ENCODE peak calls at places on chromosome 13, in five cellular contexts. E is A549, Z is K562, L is SK-N-SH, B is Panc1. T is an unnamed sample.

GRCh38 chr13:74629985-74630384 is 495.8 kb upstream of the KLF12 start:
- DNase-seq in B (no peak), E (no peak), Z (no peak), L (no peak), T (no peak)

GRCh38 chr13:34031629-34032028 is 213.7 kb downstream of the RFC3 start:
- DNase-seq in Z (no peak), B (no peak), L (no peak), E (no peak), T (no peak)

GRCh38 chr13:94739235-94739634 is 26.9 kb upstream of the SOX21 start:
- DNase-seq in Z (no peak), E (no peak), L (no peak), B (no peak), T (no peak)

GRCh38 chr13:21999666-22000065 is 328.8 kb downstream of the FGF9 start:
- DNase-seq in B (no peak), L (no peak), Z (no peak), E (no peak), T (no peak)

GRCh38 chr13:109778102-109778542 is 8.3 kb downstream of the IRS2 start:
- DNase-seq in Z (no peak), E (no peak), L (no peak), B (peak), T (no peak)

GRCh38 chr13:106373989-106374572 is 161.4 kb downstream of the EFNB2 start:
- DNase-seq in B (no peak), E (no peak), L (no peak), Z (no peak), T (no peak)

GRCh38 chr13:24071423-24072075 is 89.0 kb upstream of the SPATA13 start:
- DNase-seq in E (no peak), Z (no peak), L (no peak), B (no peak), T (no peak)

GRCh38 chr13:19587635-19588300 is 26.4 kb upstream of the TPTE2 start:
- DNase-seq in Z (no peak), L (peak), E (peak), B (peak), T (peak)

GRCh38 chr13:110911880-110912279 is 3.0 kb downstream of the ANKRD10 start:
- DNase-seq in Z (no peak), E (no peak), L (no peak), B (no peak), T (no peak)

GRCh38 chr13:93004919-93005318 is 221.7 kb upstream of the GPC6 start:
- DNase-seq in E (no peak), Z (no peak), L (no peak), B (no peak), T (no peak)

GRCh38 chr13:111325146-111325890 is 4.9 kb downstream of the TEX29 start:
- DNase-seq in E (no peak), Z (no peak), B (no peak), L (peak), T (no peak)

GRCh38 chr13:23427342-23428182 is 5.9 kb downstream of the SACS start:
- DNase-seq in B (peak), E (peak), L (no peak), Z (no peak), T (no peak)

GRCh38 chr13:96431044-96431581 is 341.2 kb downstream of the HS6ST3 start:
- DNase-seq in L (no peak), E (no peak), Z (no peak), B (no peak), T (no peak)

GRCh38 chr13:69704311-69704710 is 403.3 kb upstream of the ATXN8OS start:
- DNase-seq in B (no peak), E (no peak), L (no peak), Z (no peak), T (no peak)

GRCh38 chr13:87536499-87536898 is 134.7 kb upstream of the SLITRK5 start:
- DNase-seq in L (no peak), B (no peak), Z (no peak), E (no peak), T (no peak)

GRCh38 chr13:50412046-50412617 is 396.9 kb downstream of the KCNRG start:
- DNase-seq in B (no peak), Z (no peak), L (no peak), E (no peak), T (no peak)

GRCh38 chr13:20294497-20294896 is 62.4 kb upstream of the GJB6 start:
- DNase-seq in Z (no peak), L (no peak), B (no peak), E (peak), T (no peak)

GRCh38 chr13:87527036-87527435 is 144.1 kb upstream of the SLITRK5 start:
- DNase-seq in E (no peak), B (no peak), Z (no peak), L (no peak), T (no peak)

GRCh38 chr13:100644328-100644727 is 30.3 kb downstream of the TMTC4 start:
- DNase-seq in Z (no peak), E (no peak), B (no peak), L (no peak), T (no peak)

GRCh38 chr13:27296496-27296895 is 25.9 kb downstream of the RASL11A start:
- DNase-seq in E (no peak), B (no peak), L (no peak), Z (no peak), T (no peak)

GRCh38 chr13:27293051-27293691 is 22.5 kb downstream of the RASL11A start:
- DNase-seq in L (no peak), B (no peak), Z (no peak), E (no peak), T (no peak)

GRCh38 chr13:27295096-27295495 is 24.5 kb downstream of the RASL11A start:
- DNase-seq in E (no peak), L (no peak), Z (no peak), B (no peak), T (no peak)

GRCh38 chr13:27295660-27296059 is 25.0 kb downstream of the RASL11A start:
- DNase-seq in Z (no peak), E (no peak), L (no peak), B (no peak), T (no peak)

DNA sequence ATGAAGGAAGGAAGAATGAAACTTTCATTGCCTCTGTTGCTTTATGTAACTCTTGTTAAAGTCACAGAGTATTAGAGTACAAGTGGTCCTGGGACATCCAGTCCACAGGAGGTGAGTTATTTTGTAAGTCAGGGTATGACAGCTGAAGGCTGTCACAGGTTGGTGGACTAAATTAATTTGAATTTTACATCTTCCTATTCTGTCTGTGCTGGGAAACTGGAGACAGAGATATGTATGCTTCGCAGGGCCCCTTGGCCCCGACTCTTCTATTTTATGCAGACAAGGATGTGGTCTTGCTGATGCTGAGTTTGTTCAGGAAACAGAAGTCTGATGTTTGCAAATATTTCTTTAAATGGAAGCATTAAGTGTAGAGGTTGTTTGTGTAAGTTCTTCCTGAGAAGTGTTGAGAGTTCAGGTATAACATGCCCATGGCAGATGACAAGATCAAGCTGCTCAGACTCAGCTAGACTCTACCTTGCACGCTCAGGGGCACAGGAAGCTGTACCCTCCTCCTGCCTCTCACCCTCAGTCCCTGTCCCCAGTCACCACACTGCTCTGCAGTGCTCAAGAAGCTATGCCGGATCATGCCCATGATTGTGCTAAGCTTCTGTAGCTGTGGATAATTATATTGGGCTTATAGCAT is 23.4 kb downstream of the RASL11A start:
- DNase-seq in E (no peak), L (no peak), B (no peak), Z (no peak), T (no peak)
- TF ChIP-seq REST in E (no peak), L (no peak), B (no peak), Z (no peak), T (no peak)

DNA sequence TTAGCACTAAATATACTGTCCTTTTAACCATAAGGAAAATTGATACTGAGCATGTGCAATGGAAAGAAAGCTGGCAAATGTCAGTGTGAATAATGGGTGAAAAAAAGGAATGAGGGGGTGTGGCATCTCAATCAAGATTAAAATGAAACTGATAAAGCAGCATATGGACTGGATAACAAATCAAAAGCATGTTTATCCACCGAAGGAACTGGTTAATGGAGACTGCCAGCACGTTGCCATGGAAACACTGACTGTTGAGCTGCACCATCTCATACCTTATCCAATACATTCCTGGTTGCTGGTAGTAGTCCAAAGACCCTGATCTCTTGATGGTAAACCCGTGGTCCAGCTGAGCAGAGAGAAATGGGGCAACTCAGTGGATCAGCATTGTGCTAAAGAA is 311.4 kb upstream of the MAB21L1 start:
- DNase-seq in L (peak), Z (no peak), B (no peak), E (no peak), T (no peak)
- TF ChIP-seq REST in L (no peak), Z (no peak), B (no peak), E (no peak), T (no peak)

GRCh38 chr13:72970956-72971355 is 87.8 kb upstream of the KLF5 start:
- DNase-seq in Z (no peak), L (no peak), B (no peak), E (no peak), T (no peak)
- TF ChIP-seq REST in Z (no peak), L (no peak), B (no peak), E (no peak), T (no peak)

GRCh38 chr13:68588623-68589022 is 1358.5 kb upstream of the PCDH9 start:
- DNase-seq in L (no peak), Z (no peak), B (no peak), E (no peak), T (peak)

DNA sequence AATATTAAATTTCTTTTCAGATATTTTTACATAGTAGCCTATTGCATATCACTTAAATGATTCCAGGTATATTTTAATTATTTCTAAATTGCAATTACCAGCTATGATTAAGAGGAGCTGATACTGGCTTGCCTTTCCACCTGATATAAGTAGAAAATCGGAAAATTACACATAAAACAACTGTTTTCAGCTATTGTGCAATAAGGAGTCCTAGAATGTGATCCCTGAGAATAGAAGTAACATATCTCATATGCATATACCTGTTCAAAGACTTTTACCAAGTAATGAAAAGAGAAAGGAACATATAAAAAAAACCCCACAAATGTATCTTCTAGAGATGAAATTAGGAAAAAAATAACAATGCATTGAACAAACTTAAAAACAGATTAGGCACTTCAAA is 1354.6 kb upstream of the PCDH9 start:
- DNase-seq in L (no peak), Z (no peak), B (no peak), E (no peak), T (no peak)
- TF ChIP-seq REST in L (no peak), Z (no peak), B (no peak), E (no peak), T (no peak)

GRCh38 chr13:80116107-80116506 is 224.8 kb downstream of the SPRY2 start:
- DNase-seq in Z (no peak), E (no peak), L (no peak), B (no peak), T (no peak)
- TF ChIP-seq REST in Z (no peak), E (no peak), L (no peak), B (no peak), T (no peak)

GRCh38 chr13:113655358-113656014 is 2.5 kb downstream of the ATP4B start:
- DNase-seq in Z (no peak), L (no peak), E (no peak), B (no peak), T (no peak)
- TF ChIP-seq REST in Z (no peak), L (no peak), E (no peak), B (no peak), T (no peak)

DNA sequence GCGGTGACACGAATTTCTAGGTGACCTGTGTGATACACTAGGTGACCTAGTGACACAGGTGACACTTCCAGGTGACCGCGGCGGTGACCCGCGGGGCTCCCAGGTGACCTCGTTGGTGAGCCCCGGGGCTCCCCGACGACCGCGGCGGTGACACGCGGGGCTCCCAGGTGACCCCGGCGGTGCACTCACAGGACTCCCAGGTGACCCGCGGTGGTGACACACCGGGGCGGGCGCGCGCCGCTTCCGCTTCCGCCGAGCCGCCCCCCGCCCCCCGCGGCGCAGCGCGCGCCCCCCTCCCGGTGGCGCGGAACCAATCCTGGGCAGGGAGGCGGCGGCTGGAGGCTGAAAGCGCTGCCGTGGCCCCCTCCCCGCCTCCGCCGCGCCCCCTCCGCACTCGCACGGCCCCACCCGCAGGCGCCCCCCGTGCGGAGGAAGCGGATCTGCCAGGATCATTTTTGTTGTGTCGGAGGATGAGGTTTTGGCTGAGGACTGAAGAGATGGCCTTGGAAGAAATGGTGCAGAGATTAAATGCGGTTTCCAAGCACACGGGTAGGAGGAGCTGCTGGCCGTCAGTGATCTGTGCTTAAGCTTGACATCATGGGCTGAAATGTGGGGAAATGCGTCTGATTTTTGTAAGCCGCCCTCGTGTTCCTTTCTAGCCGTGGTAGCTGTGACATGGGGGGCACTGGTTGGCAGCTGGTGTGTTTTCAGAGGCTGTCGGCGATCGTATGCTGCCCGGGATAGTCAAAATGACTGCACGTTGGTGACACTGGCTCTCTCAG is at the start of gene MCF2L:
- DNase-seq in E (peak), B (no peak), Z (no peak), L (peak), T (no peak)
- TF ChIP-seq REST in E (no peak), B (no peak), Z (no peak), L (no peak), T (no peak)

DNA sequence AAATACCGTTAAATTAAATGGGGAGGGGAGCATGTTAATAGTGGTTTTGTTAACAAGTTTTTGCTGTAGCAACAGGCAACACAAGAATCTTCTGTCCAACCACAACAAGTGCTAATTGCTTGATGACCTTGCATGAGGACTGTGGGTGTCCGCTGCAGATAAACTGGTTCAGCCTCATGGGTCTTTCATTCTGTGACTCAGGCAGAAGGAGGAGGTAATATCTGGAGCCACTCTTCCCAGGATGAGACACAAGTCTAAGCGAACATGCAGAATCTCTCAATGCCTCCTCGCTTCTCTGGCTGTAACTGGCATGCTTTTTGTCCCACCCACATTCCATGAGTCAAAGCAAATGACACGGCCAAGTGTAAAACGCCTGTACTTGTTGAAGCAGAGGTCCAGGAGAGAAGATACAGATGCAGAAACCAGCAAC is 56.6 kb upstream of the MYO16 start:
- DNase-seq in Z (peak), L (no peak), B (no peak), E (no peak), T (no peak)
- TF ChIP-seq REST in Z (no peak), L (no peak), B (no peak), E (no peak), T (no peak)

GRCh38 chr13:38630780-38631179 is 56.1 kb upstream of the FREM2 start:
- DNase-seq in L (no peak), B (no peak), E (no peak), Z (no peak), T (no peak)
- TF ChIP-seq REST in L (no peak), B (no peak), E (no peak), Z (no peak), T (no peak)

GRCh38 chr13:60351326-60351725 is 45.7 kb upstream of the TDRD3 start:
- DNase-seq in Z (no peak), B (no peak), E (no peak), L (peak), T (no peak)
- TF ChIP-seq REST in Z (no peak), B (no peak), E (no peak), L (peak), T (no peak)

T was measured in HL-60.